ENCODE peak calls at places on chromosomes 5 and 9, in six cellular contexts. W is CD4-positive, CD25-positive, alpha-beta regulatory T cell; P is mesenchymal stem cell; F is breast epithelium; I is A549; A is hepatocyte. Z is an unnamed sample.
A peak's percentile ranks its signal among the peaks of the same experiment; 100 is the strongest.

GRCh38 chr9:114084282-114085073 is 6.4 kb upstream of the AMBP start:
- DNase-seq in W (no peak), P (no peak), F (no peak), I (no peak), A (no peak), Z (no peak)

GRCh38 chr5:57855831-57856230 is 373.2 kb upstream of the ACTBL2 start:
- DNase-seq in W (no peak), P (no peak), F (no peak), I (no peak), A (no peak), Z (no peak)

GRCh38 chr5:154713615-154714125 is 41.5 kb upstream of the LARP1 start:
- DNase-seq in W (no peak), P (peak; percentile 53), F (no peak), I (no peak), A (no peak), Z (no peak)

GRCh38 chr5:50874277-50874984 is 208.0 kb downstream of the PARP8 start:
- DNase-seq in W (no peak), P (peak; percentile 12), F (no peak), I (no peak), A (peak; percentile 6), Z (no peak)

GRCh38 chr5:57302164-57302563 is 128.3 kb downstream of the GPBP1 start:
- DNase-seq in W (peak; percentile 5), P (peak; percentile 67), F (no peak), I (no peak), A (no peak), Z (peak; percentile 46)

GRCh38 chr5:32044904-32045303 is 129.2 kb downstream of the GOLPH3 start:
- DNase-seq in W (no peak), P (peak; percentile 57), F (no peak), I (peak; percentile 49), A (no peak), Z (peak; percentile 92)

GRCh38 chr5:169914766-169915165 is 65.5 kb downstream of the INSYN2B start:
- DNase-seq in W (no peak), P (peak; percentile 74), F (peak; percentile 44), I (no peak), A (peak; percentile 53), Z (no peak)

GRCh38 chr9:106535439-106535838 is 327.5 kb upstream of the ZNF462 start:
- DNase-seq in W (no peak), P (no peak), F (no peak), I (no peak), A (peak; percentile 6), Z (no peak)

GRCh38 chr5:38807570-38808461 is 38.0 kb upstream of the OSMR start:
- DNase-seq in W (no peak), P (peak; percentile 85), F (no peak), I (no peak), A (no peak), Z (peak; percentile 86)

GRCh38 chr5:93721511-93721910 is 19.9 kb downstream of the POU5F2 start:
- DNase-seq in W (no peak), P (no peak), F (no peak), I (no peak), A (peak; percentile 20), Z (no peak)

GRCh38 chr9:120730661-120731514 is 16.6 kb upstream of the MEGF9 start:
- DNase-seq in W (no peak), P (peak; percentile 76), F (no peak), I (no peak), A (peak; percentile 73), Z (no peak)

GRCh38 chr5:7762267-7762666 is 88.7 kb downstream of the CFAP90 start:
- DNase-seq in W (no peak), P (no peak), F (no peak), I (no peak), A (no peak), Z (no peak)

GRCh38 chr9:72524820-72525539 is 3.6 kb downstream of the TMC1 start:
- DNase-seq in W (no peak), P (peak; percentile 99), F (peak; percentile 65), I (peak; percentile 74), A (peak; percentile 86), Z (peak; percentile 54)

GRCh38 chr9:110148384-110148783 is 59.6 kb downstream of the C9orf152 start:
- DNase-seq in W (peak; percentile 89), P (peak; percentile 61), F (no peak), I (no peak), A (no peak), Z (no peak)

GRCh38 chr9:20623748-20624124 is 1.4 kb upstream of the MLLT3 start:
- DNase-seq in W (no peak), P (no peak), F (no peak), I (peak; percentile 8), A (no peak), Z (no peak)

GRCh38 chr5:126948453-126948852 is 81.9 kb downstream of the MARCHF3 start:
- DNase-seq in W (no peak), P (no peak), F (no peak), I (no peak), A (no peak), Z (no peak)

GRCh38 chr5:16754086-16754485 is 137.3 kb upstream of the RETREG1 start:
- DNase-seq in W (no peak), P (no peak), F (no peak), I (no peak), A (no peak), Z (no peak)

GRCh38 chr9:95494416-95495371 is 22.1 kb downstream of the PTCH1 start:
- DNase-seq in W (peak; percentile 90), P (peak; percentile 61), F (no peak), I (no peak), A (peak; percentile 42), Z (peak; percentile 85)

GRCh38 chr5:5105531-5105930 is 34.6 kb upstream of the ADAMTS16 start:
- DNase-seq in W (no peak), P (no peak), F (no peak), I (no peak), A (no peak), Z (no peak)

GRCh38 chr5:114266374-114266773 is 95.5 kb upstream of the KCNN2 start:
- DNase-seq in W (no peak), P (peak; percentile 24), F (no peak), I (no peak), A (no peak), Z (no peak)

GRCh38 chr5:2677689-2678088 is 73.8 kb downstream of the IRX2 start:
- DNase-seq in W (no peak), P (no peak), F (no peak), I (no peak), A (no peak), Z (no peak)

DNA sequence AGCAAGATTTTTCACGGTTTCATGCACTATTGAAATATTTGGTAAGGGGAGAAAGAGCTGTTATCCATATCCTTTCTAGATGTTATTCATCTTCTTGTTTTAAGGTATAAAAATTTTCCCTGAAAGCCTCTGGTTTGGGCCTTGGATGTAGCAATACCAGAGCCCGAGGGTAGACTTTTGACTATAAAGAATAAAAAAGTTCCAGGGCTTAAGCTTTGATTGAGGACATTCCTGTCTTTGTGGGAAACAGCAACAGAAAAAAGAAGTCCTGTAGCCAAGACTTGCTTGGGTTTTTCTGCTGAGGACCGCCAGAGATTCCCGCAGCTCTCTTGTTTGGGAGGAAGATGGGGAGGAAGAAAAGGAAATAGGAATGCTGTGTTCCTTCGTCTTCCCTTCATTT is 440.0 kb upstream of the WWC1 start:
- DNase-seq in W (no peak), P (no peak), F (no peak), I (no peak), A (no peak), Z (no peak)
- H3K27ac ChIP-seq in W (no peak overlapping the region), P (no peak overlapping the region), F (no peak overlapping the region), I (no peak overlapping the region), A (no peak overlapping the region), Z (peak overlapping the region; percentile 76)

GRCh38 chr5:133307275-133307674 is 255.5 kb downstream of the HSPA4 start:
- DNase-seq in W (no peak), P (no peak), F (no peak), I (no peak), A (no peak), Z (no peak)
- H3K27ac ChIP-seq in W (no peak overlapping the region), P (no peak overlapping the region), F (no peak overlapping the region), I (no peak overlapping the region), A (no peak overlapping the region), Z (no peak overlapping the region)

DNA sequence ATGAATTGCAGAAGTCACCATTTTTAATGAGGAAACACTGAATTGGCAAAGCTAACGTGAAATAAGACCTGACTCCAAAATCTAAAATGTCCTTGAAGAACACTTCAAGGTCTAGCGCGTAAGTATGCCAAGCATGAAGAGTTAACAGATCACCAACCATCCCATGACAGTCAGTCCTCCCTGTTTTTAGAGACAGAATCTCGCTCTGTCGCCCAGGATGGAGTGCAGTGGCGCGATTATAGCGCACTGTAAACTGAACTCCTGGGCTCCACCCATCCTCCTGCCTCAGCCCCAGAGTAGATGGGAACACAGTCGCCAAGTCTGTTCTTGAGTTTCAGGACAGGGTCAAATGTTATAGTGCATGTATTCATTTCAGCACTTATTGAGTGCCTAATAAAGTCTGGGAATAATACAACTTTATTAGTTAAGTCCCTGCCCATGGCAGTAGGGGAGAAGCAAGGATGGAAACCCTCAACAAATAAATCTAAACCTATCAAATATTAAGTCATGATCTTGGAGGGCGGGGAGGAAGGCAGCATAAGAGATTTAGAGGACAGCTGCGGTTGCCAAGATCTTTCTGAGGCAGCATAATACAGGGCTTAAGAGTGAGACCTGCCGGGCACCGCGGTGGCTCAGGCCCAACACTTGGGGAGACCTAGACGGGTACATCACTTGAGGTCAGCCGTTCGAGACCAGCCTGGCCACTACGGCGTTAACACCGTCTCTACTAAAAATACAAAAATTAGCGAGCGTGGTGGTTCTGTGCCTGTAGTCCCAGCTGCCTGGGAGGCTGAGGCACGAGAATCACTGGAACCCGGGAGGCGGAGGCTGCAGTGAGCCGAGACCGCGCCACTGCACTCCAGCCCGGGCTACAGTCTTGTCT is 1.1 kb downstream of the ATPSCKMT start:
- DNase-seq in W (peak; percentile 8), P (no peak), F (no peak), I (no peak), A (no peak), Z (no peak)
- H3K27ac ChIP-seq in W (no peak overlapping the region), P (peak overlapping the region; percentile 97), F (no peak overlapping the region), I (peak overlapping the region; percentile 88), A (peak overlapping the region; percentile 86), Z (peak overlapping the region; percentile 100)

DNA sequence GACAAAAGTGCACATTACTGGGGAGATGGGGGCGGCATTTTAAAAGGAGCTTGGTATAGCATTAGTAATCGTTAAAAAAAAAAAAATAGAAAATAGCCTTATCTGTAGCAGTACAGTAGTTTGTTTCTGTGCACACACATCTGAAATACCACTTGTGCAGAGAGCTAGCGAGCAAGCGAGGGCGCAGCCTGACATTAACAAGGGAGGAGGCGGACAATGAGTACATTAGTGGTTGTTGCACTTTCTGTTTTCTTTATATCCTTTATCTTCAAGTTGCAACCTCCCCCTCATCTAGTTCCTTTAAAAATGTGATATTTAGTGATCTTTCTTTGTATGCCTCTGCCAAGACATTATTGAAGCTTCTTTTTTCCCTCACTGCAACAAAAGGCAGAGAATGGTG is 880 bp upstream of the PTPDC1 start:
- DNase-seq in W (no peak), P (no peak), F (no peak), I (no peak), A (no peak), Z (no peak)
- H3K27ac ChIP-seq in W (no peak overlapping the region), P (no peak overlapping the region), F (no peak overlapping the region), I (no peak overlapping the region), A (no peak overlapping the region), Z (no peak overlapping the region)

GRCh38 chr5:116664988-116665387 is 90.4 kb upstream of the SEMA6A start:
- DNase-seq in W (no peak), P (no peak), F (no peak), I (no peak), A (no peak), Z (no peak)
- H3K27ac ChIP-seq in W (no peak overlapping the region), P (no peak overlapping the region), F (no peak overlapping the region), I (no peak overlapping the region), A (no peak overlapping the region), Z (no peak overlapping the region)